ENCODE peak calls at places on chromosome 18, in ten cellular contexts. One of them, this sample, is unnamed.

GRCh38 chr18:39313992-39314391 is 1748.4 kb upstream of the CELF4 start:
- DNase-seq in suprapubic skin: no peak
- DNase-seq in upper lobe of right lung: no peak
- DNase-seq in endodermal cell: no peak
- DNase-seq in aorta: no peak
- DNase-seq in prostate gland: no peak
- DNase-seq in PC-3: no peak
- DNase-seq in IMR-90: no peak
- DNase-seq in upper lobe of left lung: no peak
- DNase-seq in SJCRH30: no peak
- DNase-seq in this sample: no peak

GRCh38 chr18:12304351-12305210 is 3.5 kb upstream of the TUBB6 start:
- DNase-seq in endodermal cell: no peak
- DNase-seq in prostate gland: peak; percentile 75
- DNase-seq in upper lobe of right lung: no peak
- DNase-seq in aorta: no peak
- DNase-seq in SJCRH30: no peak
- DNase-seq in suprapubic skin: peak; percentile 72
- DNase-seq in upper lobe of left lung: no peak
- DNase-seq in IMR-90: peak; percentile 82
- DNase-seq in PC-3: peak; percentile 93
- DNase-seq in this sample: peak; percentile 76

GRCh38 chr18:39558658-39559057 is 1993.1 kb upstream of the CELF4 start:
- DNase-seq in prostate gland: no peak
- DNase-seq in IMR-90: peak; percentile 4
- DNase-seq in PC-3: peak; percentile 1
- DNase-seq in endodermal cell: no peak
- DNase-seq in upper lobe of left lung: no peak
- DNase-seq in SJCRH30: no peak
- DNase-seq in aorta: no peak
- DNase-seq in suprapubic skin: no peak
- DNase-seq in upper lobe of right lung: no peak
- DNase-seq in this sample: no peak

GRCh38 chr18:57887984-57888383 is 84.9 kb upstream of the ATP8B1 start:
- DNase-seq in PC-3: no peak
- DNase-seq in prostate gland: no peak
- DNase-seq in endodermal cell: no peak
- DNase-seq in upper lobe of right lung: no peak
- DNase-seq in SJCRH30: no peak
- DNase-seq in upper lobe of left lung: no peak
- DNase-seq in suprapubic skin: no peak
- DNase-seq in aorta: no peak
- DNase-seq in IMR-90: no peak
- DNase-seq in this sample: no peak

GRCh38 chr18:13147146-13147545 is 71.4 kb upstream of the LDLRAD4 start:
- DNase-seq in PC-3: no peak
- DNase-seq in endodermal cell: no peak
- DNase-seq in upper lobe of left lung: no peak
- DNase-seq in suprapubic skin: no peak
- DNase-seq in SJCRH30: peak; percentile 17
- DNase-seq in upper lobe of right lung: no peak
- DNase-seq in IMR-90: no peak
- DNase-seq in aorta: no peak
- DNase-seq in prostate gland: no peak
- DNase-seq in this sample: no peak

GRCh38 chr18:40687401-40687800 is 1267.6 kb upstream of the PIK3C3 start:
- DNase-seq in PC-3: no peak
- DNase-seq in suprapubic skin: no peak
- DNase-seq in aorta: no peak
- DNase-seq in prostate gland: no peak
- DNase-seq in SJCRH30: no peak
- DNase-seq in upper lobe of right lung: no peak
- DNase-seq in endodermal cell: no peak
- DNase-seq in IMR-90: no peak
- DNase-seq in upper lobe of left lung: no peak
- DNase-seq in this sample: no peak

GRCh38 chr18:72700961-72701710 is 157.0 kb upstream of the CBLN2 start:
- DNase-seq in upper lobe of left lung: no peak
- DNase-seq in aorta: no peak
- DNase-seq in upper lobe of right lung: no peak
- DNase-seq in endodermal cell: no peak
- DNase-seq in prostate gland: no peak
- DNase-seq in PC-3: peak; percentile 63
- DNase-seq in IMR-90: peak; percentile 14
- DNase-seq in SJCRH30: peak; percentile 21
- DNase-seq in suprapubic skin: no peak
- DNase-seq in this sample: no peak

GRCh38 chr18:37524546-37525301 is 40.9 kb downstream of the CELF4 start:
- DNase-seq in suprapubic skin: no peak
- DNase-seq in endodermal cell: peak; percentile 79
- DNase-seq in PC-3: no peak
- DNase-seq in aorta: no peak
- DNase-seq in IMR-90: no peak
- DNase-seq in upper lobe of right lung: no peak
- DNase-seq in upper lobe of left lung: no peak
- DNase-seq in SJCRH30: no peak
- DNase-seq in prostate gland: no peak
- DNase-seq in this sample: no peak

GRCh38 chr18:48950536-48951447 is at the start of gene SMAD7:
- DNase-seq in endodermal cell: no peak
- DNase-seq in IMR-90: no peak
- DNase-seq in aorta: no peak
- DNase-seq in upper lobe of right lung: peak; percentile 80
- DNase-seq in upper lobe of left lung: peak; percentile 88
- DNase-seq in SJCRH30: peak; percentile 27
- DNase-seq in prostate gland: no peak
- DNase-seq in suprapubic skin: no peak
- DNase-seq in PC-3: no peak
- DNase-seq in this sample: no peak
- H3K4me1 ChIP-seq in endodermal cell: peaks cover 12% of the 10 kb centered on the region
- H3K4me1 ChIP-seq in IMR-90: peaks cover 13% of the 10 kb centered on the region
- H3K4me1 ChIP-seq in aorta: peaks cover 8% of the 10 kb centered on the region
- H3K4me1 ChIP-seq in upper lobe of right lung: peaks cover 50% of the 10 kb centered on the region
- H3K4me1 ChIP-seq in upper lobe of left lung: peaks cover 49% of the 10 kb centered on the region
- H3K4me1 ChIP-seq in SJCRH30: peaks cover 19% of the 10 kb centered on the region
- H3K4me1 ChIP-seq in prostate gland: peaks cover 12% of the 10 kb centered on the region
- H3K4me1 ChIP-seq in suprapubic skin: peaks cover 57% of the 10 kb centered on the region
- H3K4me1 ChIP-seq in PC-3: peaks cover 20% of the 10 kb centered on the region
- H3K4me1 ChIP-seq in this sample: peaks cover 18% of the 10 kb centered on the region

GRCh38 chr18:51191139-51191717 is 6.3 kb downstream of the MEX3C start:
- DNase-seq in upper lobe of right lung: no peak
- DNase-seq in upper lobe of left lung: no peak
- DNase-seq in PC-3: no peak
- DNase-seq in IMR-90: no peak
- DNase-seq in SJCRH30: no peak
- DNase-seq in aorta: no peak
- DNase-seq in suprapubic skin: no peak
- DNase-seq in endodermal cell: no peak
- DNase-seq in prostate gland: no peak
- DNase-seq in this sample: no peak
- H3K4me1 ChIP-seq in upper lobe of right lung: peaks cover 61% of the 10 kb centered on the region
- H3K4me1 ChIP-seq in upper lobe of left lung: peaks cover 60% of the 10 kb centered on the region
- H3K4me1 ChIP-seq in PC-3: peaks cover 6% of the 10 kb centered on the region
- H3K4me1 ChIP-seq in IMR-90: peaks cover 7% of the 10 kb centered on the region
- H3K4me1 ChIP-seq in SJCRH30: peaks cover 9% of the 10 kb centered on the region
- H3K4me1 ChIP-seq in aorta: no peaks in the 10 kb centered on the region
- H3K4me1 ChIP-seq in suprapubic skin: peaks cover 65% of the 10 kb centered on the region
- H3K4me1 ChIP-seq in endodermal cell: no peaks in the 10 kb centered on the region
- H3K4me1 ChIP-seq in prostate gland: peaks cover 8% of the 10 kb centered on the region
- H3K4me1 ChIP-seq in this sample: peaks cover 24% of the 10 kb centered on the region

GRCh38 chr18:24246143-24246542 is 107.3 kb downstream of the CABYR start:
- DNase-seq in IMR-90: no peak
- DNase-seq in SJCRH30: no peak
- DNase-seq in upper lobe of right lung: no peak
- DNase-seq in endodermal cell: no peak
- DNase-seq in upper lobe of left lung: no peak
- DNase-seq in prostate gland: no peak
- DNase-seq in PC-3: no peak
- DNase-seq in aorta: no peak
- DNase-seq in suprapubic skin: no peak
- DNase-seq in this sample: no peak
- H3K4me1 ChIP-seq in IMR-90: no peaks in the 10 kb centered on the region
- H3K4me1 ChIP-seq in SJCRH30: no peaks in the 10 kb centered on the region
- H3K4me1 ChIP-seq in upper lobe of right lung: no peaks in the 10 kb centered on the region
- H3K4me1 ChIP-seq in endodermal cell: no peaks in the 10 kb centered on the region
- H3K4me1 ChIP-seq in upper lobe of left lung: no peaks in the 10 kb centered on the region
- H3K4me1 ChIP-seq in prostate gland: no peaks in the 10 kb centered on the region
- H3K4me1 ChIP-seq in PC-3: no peaks in the 10 kb centered on the region
- H3K4me1 ChIP-seq in aorta: no peaks in the 10 kb centered on the region
- H3K4me1 ChIP-seq in suprapubic skin: no peaks in the 10 kb centered on the region
- H3K4me1 ChIP-seq in this sample: no peaks in the 10 kb centered on the region

DNA sequence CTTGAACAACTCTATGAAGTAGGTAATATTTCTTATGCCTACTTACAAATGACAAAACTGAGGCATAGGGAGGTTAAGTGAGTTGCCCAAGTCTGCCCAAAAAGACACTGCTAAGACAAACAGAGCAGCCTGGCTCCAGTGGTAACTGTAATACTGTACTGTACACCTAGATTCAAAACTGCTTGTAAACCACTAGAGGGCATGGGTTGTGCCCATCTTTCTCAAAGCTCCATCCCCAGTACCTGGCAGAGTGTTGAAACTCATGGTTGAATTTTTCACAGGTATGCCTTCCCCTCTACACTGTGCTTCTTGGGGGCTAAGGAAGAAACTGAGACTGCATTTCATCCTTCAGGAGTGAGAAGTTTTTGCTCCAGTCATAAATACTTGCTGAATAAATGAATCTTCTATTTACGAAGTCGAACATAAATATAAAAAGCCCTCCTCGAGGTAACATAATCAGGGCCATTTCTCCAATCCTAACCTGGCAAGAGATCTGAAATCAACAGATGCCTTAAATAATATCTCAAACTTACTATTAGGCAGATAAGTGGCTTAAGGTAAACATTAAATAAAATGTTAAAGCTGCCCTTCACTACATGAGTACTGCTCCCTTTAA is 2.0 kb downstream of the PPP4R1 start:
- DNase-seq in IMR-90: peak; percentile 58
- DNase-seq in endodermal cell: no peak
- DNase-seq in suprapubic skin: no peak
- DNase-seq in SJCRH30: peak; percentile 8
- DNase-seq in PC-3: peak; percentile 73
- DNase-seq in upper lobe of left lung: no peak
- DNase-seq in prostate gland: peak; percentile 49
- DNase-seq in upper lobe of right lung: no peak
- DNase-seq in aorta: no peak
- DNase-seq in this sample: no peak
- H3K4me1 ChIP-seq in IMR-90: peaks cover 18% of the 10 kb centered on the region
- H3K4me1 ChIP-seq in endodermal cell: no peaks in the 10 kb centered on the region
- H3K4me1 ChIP-seq in suprapubic skin: peaks cover 60% of the 10 kb centered on the region
- H3K4me1 ChIP-seq in SJCRH30: peaks cover 2% of the 10 kb centered on the region
- H3K4me1 ChIP-seq in PC-3: peaks cover 70% of the 10 kb centered on the region
- H3K4me1 ChIP-seq in upper lobe of left lung: peaks cover 46% of the 10 kb centered on the region
- H3K4me1 ChIP-seq in prostate gland: no peaks in the 10 kb centered on the region
- H3K4me1 ChIP-seq in upper lobe of right lung: peaks cover 46% of the 10 kb centered on the region
- H3K4me1 ChIP-seq in aorta: peaks cover 13% of the 10 kb centered on the region
- H3K4me1 ChIP-seq in this sample: no peaks in the 10 kb centered on the region

This sample was measured in breast epithelium.